ENCODE peak calls at places on chromosomes 12 and 14, in six cellular contexts. One of them, this sample, is unnamed.

GRCh38 chr12:85280984-85281946 is 1.2 kb downstream of the ALX1 start:
- DNase-seq in GM10248: no peak
- DNase-seq in HFFc6: no peak
- DNase-seq in HEK293T: no peak
- DNase-seq in GM12865: no peak
- DNase-seq in memory B cell: no peak
- DNase-seq in this sample: no peak

GRCh38 chr14:89012272-89013097 is 188.0 kb downstream of the TTC8 start:
- DNase-seq in GM10248: no peak
- DNase-seq in HEK293T: no peak
- DNase-seq in memory B cell: no peak
- DNase-seq in HFFc6: no peak
- DNase-seq in GM12865: no peak
- DNase-seq in this sample: no peak

GRCh38 chr14:38254565-38255407 is 1.1 kb downstream of the CLEC14A start:
- DNase-seq in HEK293T: no peak
- DNase-seq in GM10248: no peak
- DNase-seq in GM12865: no peak
- DNase-seq in HFFc6: no peak
- DNase-seq in memory B cell: no peak
- DNase-seq in this sample: no peak

GRCh38 chr12:20097561-20097960 is 270.8 kb upstream of the PDE3A start:
- DNase-seq in memory B cell: no peak
- DNase-seq in HFFc6: no peak
- DNase-seq in GM10248: peak
- DNase-seq in HEK293T: no peak
- DNase-seq in GM12865: peak
- DNase-seq in this sample: no peak

GRCh38 chr12:75976113-75976512 is 55.5 kb downstream of the PHLDA1 start:
- DNase-seq in HEK293T: no peak
- DNase-seq in GM12865: no peak
- DNase-seq in HFFc6: no peak
- DNase-seq in memory B cell: no peak
- DNase-seq in GM10248: no peak
- DNase-seq in this sample: no peak

GRCh38 chr12:48105321-48105866 is 485 bp downstream of the SENP1 start:
- DNase-seq in HEK293T: no peak
- DNase-seq in GM10248: peak
- DNase-seq in GM12865: peak
- DNase-seq in HFFc6: peak
- DNase-seq in memory B cell: peak
- DNase-seq in this sample: peak

GRCh38 chr12:68639396-68639767 is 28.7 kb downstream of the RAP1B start:
- DNase-seq in HFFc6: no peak
- DNase-seq in GM10248: no peak
- DNase-seq in memory B cell: no peak
- DNase-seq in GM12865: no peak
- DNase-seq in HEK293T: no peak
- DNase-seq in this sample: no peak

GRCh38 chr12:8562310-8562709 is 21.6 kb upstream of the CLEC4E start:
- DNase-seq in HFFc6: no peak
- DNase-seq in memory B cell: no peak
- DNase-seq in GM12865: no peak
- DNase-seq in GM10248: no peak
- DNase-seq in HEK293T: no peak
- DNase-seq in this sample: no peak

GRCh38 chr12:71759941-71760340 is 5.3 kb downstream of the RAB21 start:
- DNase-seq in HEK293T: no peak
- DNase-seq in GM10248: no peak
- DNase-seq in HFFc6: no peak
- DNase-seq in GM12865: no peak
- DNase-seq in memory B cell: no peak
- DNase-seq in this sample: no peak

GRCh38 chr12:4086481-4086880 is 187.1 kb upstream of the CCND2 start:
- DNase-seq in memory B cell: no peak
- DNase-seq in GM10248: no peak
- DNase-seq in HEK293T: no peak
- DNase-seq in HFFc6: no peak
- DNase-seq in GM12865: no peak
- DNase-seq in this sample: no peak

GRCh38 chr12:107411792-107412535 is 273.6 kb upstream of the PWP1 start:
- DNase-seq in HFFc6: peak
- DNase-seq in memory B cell: no peak
- DNase-seq in HEK293T: peak
- DNase-seq in GM12865: no peak
- DNase-seq in GM10248: no peak
- DNase-seq in this sample: no peak

GRCh38 chr12:122227341-122227740 is 1.5 kb upstream of the DIABLO start:
- DNase-seq in HFFc6: no peak
- DNase-seq in GM12865: no peak
- DNase-seq in GM10248: no peak
- DNase-seq in HEK293T: no peak
- DNase-seq in memory B cell: no peak
- DNase-seq in this sample: no peak

GRCh38 chr14:68278568-68279436 is 459.2 kb downstream of the RAD51B start:
- DNase-seq in GM12865: peak
- DNase-seq in HEK293T: no peak
- DNase-seq in HFFc6: peak
- DNase-seq in memory B cell: no peak
- DNase-seq in GM10248: no peak
- DNase-seq in this sample: no peak

GRCh38 chr12:43113153-43113552 is 438.9 kb downstream of the ADAMTS20 start:
- DNase-seq in HFFc6: no peak
- DNase-seq in HEK293T: peak
- DNase-seq in GM10248: no peak
- DNase-seq in GM12865: no peak
- DNase-seq in memory B cell: no peak
- DNase-seq in this sample: no peak

GRCh38 chr14:24563505-24563904 is 12.5 kb downstream of the CTSG start:
- DNase-seq in memory B cell: no peak
- DNase-seq in GM10248: no peak
- DNase-seq in HFFc6: no peak
- DNase-seq in HEK293T: no peak
- DNase-seq in GM12865: no peak
- DNase-seq in this sample: no peak

GRCh38 chr14:77561881-77562280 is 54.6 kb downstream of the SPTLC2 start:
- DNase-seq in GM10248: no peak
- DNase-seq in HEK293T: no peak
- DNase-seq in HFFc6: no peak
- DNase-seq in GM12865: no peak
- DNase-seq in memory B cell: no peak
- DNase-seq in this sample: no peak

GRCh38 chr14:51209457-51209856 is 30.6 kb upstream of the TMX1 start:
- DNase-seq in GM10248: no peak
- DNase-seq in memory B cell: no peak
- DNase-seq in HFFc6: no peak
- DNase-seq in GM12865: peak
- DNase-seq in HEK293T: no peak
- DNase-seq in this sample: no peak

GRCh38 chr14:22387776-22388241 is 201.2 kb downstream of the DAD1 start:
- DNase-seq in GM12865: no peak
- DNase-seq in GM10248: no peak
- DNase-seq in memory B cell: no peak
- DNase-seq in HEK293T: peak
- DNase-seq in HFFc6: no peak
- DNase-seq in this sample: no peak

GRCh38 chr12:67484788-67485480 is 163.6 kb upstream of the DYRK2 start:
- DNase-seq in HEK293T: no peak
- DNase-seq in memory B cell: no peak
- DNase-seq in GM10248: no peak
- DNase-seq in HFFc6: no peak
- DNase-seq in GM12865: peak
- DNase-seq in this sample: no peak

GRCh38 chr14:66379116-66379515 is 107.1 kb upstream of the CCDC196 start:
- DNase-seq in GM10248: no peak
- DNase-seq in GM12865: no peak
- DNase-seq in memory B cell: no peak
- DNase-seq in HFFc6: no peak
- DNase-seq in HEK293T: no peak
- DNase-seq in this sample: no peak

GRCh38 chr14:91138511-91139359 is 24.9 kb downstream of the DGLUCY start:
- DNase-seq in GM12865: peak
- DNase-seq in memory B cell: peak
- DNase-seq in HEK293T: peak
- DNase-seq in GM10248: peak
- DNase-seq in HFFc6: peak
- DNase-seq in this sample: peak

GRCh38 chr12:11780521-11781101 is 131.1 kb downstream of the ETV6 start:
- DNase-seq in memory B cell: no peak
- DNase-seq in HFFc6: no peak
- DNase-seq in GM12865: peak
- DNase-seq in HEK293T: no peak
- DNase-seq in GM10248: peak
- DNase-seq in this sample: no peak

GRCh38 chr12:109523071-109523470 is 45.6 kb downstream of the UBE3B start:
- DNase-seq in HEK293T: no peak
- DNase-seq in memory B cell: no peak
- DNase-seq in HFFc6: no peak
- DNase-seq in GM12865: no peak
- DNase-seq in GM10248: no peak
- DNase-seq in this sample: no peak

GRCh38 chr12:62933871-62934798 is 815 bp downstream of the PPM1H start:
- DNase-seq in GM10248: peak
- DNase-seq in HFFc6: peak
- DNase-seq in GM12865: peak
- DNase-seq in memory B cell: no peak
- DNase-seq in HEK293T: peak
- DNase-seq in this sample: no peak

GRCh38 chr12:37565112-37565511 is 751.5 kb upstream of the ALG10B start:
- DNase-seq in HEK293T: no peak
- DNase-seq in HFFc6: no peak
- DNase-seq in memory B cell: no peak
- DNase-seq in GM10248: no peak
- DNase-seq in GM12865: no peak
- DNase-seq in this sample: no peak

GRCh38 chr12:52010692-52011601 is 4.2 kb downstream of the TAMALIN start:
- DNase-seq in GM10248: no peak
- DNase-seq in GM12865: no peak
- DNase-seq in HEK293T: no peak
- DNase-seq in HFFc6: no peak
- DNase-seq in memory B cell: peak
- DNase-seq in this sample: peak

GRCh38 chr12:49413796-49414195 is 46.5 kb downstream of the SPATS2 start:
- DNase-seq in memory B cell: no peak
- DNase-seq in HEK293T: no peak
- DNase-seq in GM12865: no peak
- DNase-seq in HFFc6: peak
- DNase-seq in GM10248: no peak
- DNase-seq in this sample: no peak

GRCh38 chr12:91978143-91978542 is 167.5 kb downstream of the BTG1 start:
- DNase-seq in HEK293T: no peak
- DNase-seq in memory B cell: no peak
- DNase-seq in GM12865: no peak
- DNase-seq in HFFc6: no peak
- DNase-seq in GM10248: no peak
- DNase-seq in this sample: no peak

GRCh38 chr12:122687091-122687490 is 16.1 kb downstream of the HCAR2 start:
- DNase-seq in GM12865: no peak
- DNase-seq in memory B cell: no peak
- DNase-seq in HFFc6: no peak
- DNase-seq in HEK293T: no peak
- DNase-seq in GM10248: no peak
- DNase-seq in this sample: no peak

GRCh38 chr14:66717571-66718140 is 209.7 kb downstream of the GPHN start:
- DNase-seq in HEK293T: no peak
- DNase-seq in GM12865: no peak
- DNase-seq in GM10248: no peak
- DNase-seq in HFFc6: no peak
- DNase-seq in memory B cell: no peak
- DNase-seq in this sample: no peak

GRCh38 chr12:52119398-52120254 is 40.1 kb downstream of the SMIM41 start:
- DNase-seq in memory B cell: peak
- DNase-seq in HEK293T: peak
- DNase-seq in GM12865: peak
- DNase-seq in HFFc6: no peak
- DNase-seq in GM10248: peak
- DNase-seq in this sample: peak

GRCh38 chr14:64891839-64892375 is 12.2 kb upstream of the SPTB start:
- DNase-seq in memory B cell: no peak
- DNase-seq in HEK293T: peak
- DNase-seq in HFFc6: peak
- DNase-seq in GM12865: peak
- DNase-seq in GM10248: peak
- DNase-seq in this sample: peak

GRCh38 chr14:97699026-97699425 is 901.8 kb downstream of the VRK1 start:
- DNase-seq in memory B cell: no peak
- DNase-seq in HEK293T: no peak
- DNase-seq in GM10248: no peak
- DNase-seq in GM12865: no peak
- DNase-seq in HFFc6: no peak
- DNase-seq in this sample: no peak

GRCh38 chr14:52079239-52079956 is 10.5 kb upstream of the NID2 start:
- DNase-seq in HEK293T: no peak
- DNase-seq in GM10248: no peak
- DNase-seq in memory B cell: no peak
- DNase-seq in HFFc6: peak
- DNase-seq in GM12865: no peak
- DNase-seq in this sample: no peak

GRCh38 chr14:98259881-98260280 is 1012.1 kb downstream of the BCL11B start:
- DNase-seq in GM10248: no peak
- DNase-seq in HEK293T: no peak
- DNase-seq in HFFc6: no peak
- DNase-seq in memory B cell: no peak
- DNase-seq in GM12865: no peak
- DNase-seq in this sample: no peak

GRCh38 chr14:56116128-56116900 is 1.9 kb upstream of the PELI2 start:
- DNase-seq in HFFc6: no peak
- DNase-seq in GM12865: no peak
- DNase-seq in HEK293T: no peak
- DNase-seq in GM10248: no peak
- DNase-seq in memory B cell: no peak
- DNase-seq in this sample: no peak

GRCh38 chr12:6135071-6135470 is 10.6 kb upstream of the VWF start:
- DNase-seq in GM12865: no peak
- DNase-seq in HFFc6: no peak
- DNase-seq in HEK293T: no peak
- DNase-seq in GM10248: no peak
- DNase-seq in memory B cell: no peak
- DNase-seq in this sample: no peak

GRCh38 chr14:69190191-69190590 is 1.1 kb upstream of the EXD2 start:
- DNase-seq in GM12865: no peak
- DNase-seq in memory B cell: no peak
- DNase-seq in HEK293T: no peak
- DNase-seq in HFFc6: no peak
- DNase-seq in GM10248: no peak
- DNase-seq in this sample: no peak

GRCh38 chr14:67722293-67722692 is 20.6 kb downstream of the RDH12 start:
- DNase-seq in memory B cell: no peak
- DNase-seq in GM10248: no peak
- DNase-seq in HEK293T: no peak
- DNase-seq in HFFc6: peak
- DNase-seq in GM12865: no peak
- DNase-seq in this sample: no peak

This sample was measured in naive B cell.